ENCODE peak calls at places on chromosome 2, in five cellular contexts. S is ovary, B is A549, E is MM.1S, N is pancreas. R is an unnamed sample. For H3K4me1, the result is how much of the 10 kb centered on the place peaks cover.

GRCh38 chr2:174606336-174606735 is 8.7 kb upstream of the WIPF1 start:
- DNase-seq in B (peak), S (no peak), N (no peak), E (no peak), R (no peak)

GRCh38 chr2:150156940-150157339 is 330.5 kb downstream of the RND3 start:
- DNase-seq in B (no peak), E (no peak), N (no peak), S (no peak), R (no peak)

GRCh38 chr2:97728091-97728596 is 14.8 kb downstream of the ZAP70 start:
- DNase-seq in N (no peak), E (no peak), S (no peak), B (no peak), R (no peak)

GRCh38 chr2:239075918-239076727 is 228.2 kb downstream of the TWIST2 start:
- DNase-seq in E (no peak), S (no peak), B (no peak), N (peak), R (no peak)

GRCh38 chr2:41870948-41871522 is 176.8 kb upstream of the PKDCC start:
- DNase-seq in S (no peak), B (no peak), E (no peak), N (no peak), R (no peak)

GRCh38 chr2:60710707-60711106 is 45.4 kb upstream of the PAPOLG start:
- DNase-seq in N (no peak), S (no peak), E (no peak), B (no peak), R (peak)

GRCh38 chr2:187544371-187545080 is 9.7 kb downstream of the TFPI start:
- DNase-seq in B (no peak), E (no peak), S (peak), N (no peak), R (no peak)

GRCh38 chr2:85754313-85755095 is 713 bp downstream of the ATOH8 start:
- DNase-seq in B (no peak), S (peak), E (peak), N (peak), R (peak)

GRCh38 chr2:222903234-222904220 is 42.7 kb downstream of the ACSL3 start:
- DNase-seq in S (no peak), N (no peak), E (peak), B (peak), R (peak)

GRCh38 chr2:6909431-6910385 is 7.5 kb upstream of the RNF144A start:
- DNase-seq in E (peak), S (no peak), N (no peak), B (no peak), R (no peak)

GRCh38 chr2:199705538-199705937 is 145.5 kb downstream of the FTCDNL1 start:
- DNase-seq in N (no peak), B (no peak), S (no peak), E (no peak), R (no peak)

GRCh38 chr2:171387052-171387451 is 46.7 kb downstream of the METTL8 start:
- DNase-seq in N (no peak), E (no peak), S (no peak), B (no peak), R (no peak)

GRCh38 chr2:229650886-229651285 is 63.5 kb downstream of the DNER start:
- DNase-seq in E (no peak), B (no peak), N (no peak), S (no peak), R (no peak)

GRCh38 chr2:58928942-58929341 is 687.8 kb upstream of the FANCL start:
- DNase-seq in B (no peak), S (no peak), N (no peak), E (no peak), R (no peak)

GRCh38 chr2:36357506-36358316 is 2.1 kb downstream of the CRIM1 start:
- DNase-seq in S (peak), N (no peak), B (peak), E (no peak), R (peak)

GRCh38 chr2:183927367-183928355 is 670.7 kb upstream of the ZNF804A start:
- DNase-seq in E (no peak), B (no peak), N (no peak), S (peak), R (no peak)
- H3K4me3 ChIP-seq in E (no peak), B (no peak), N (no peak), S (no peak), R (no peak)

GRCh38 chr2:219205981-219206441 is 571 bp upstream of the ZFAND2B start:
- DNase-seq in B (no peak), S (no peak), N (no peak), E (no peak), R (no peak)
- H3K4me1 ChIP-seq in B (under half), S (under half), N (under half), E (under half), R (under half)

DNA sequence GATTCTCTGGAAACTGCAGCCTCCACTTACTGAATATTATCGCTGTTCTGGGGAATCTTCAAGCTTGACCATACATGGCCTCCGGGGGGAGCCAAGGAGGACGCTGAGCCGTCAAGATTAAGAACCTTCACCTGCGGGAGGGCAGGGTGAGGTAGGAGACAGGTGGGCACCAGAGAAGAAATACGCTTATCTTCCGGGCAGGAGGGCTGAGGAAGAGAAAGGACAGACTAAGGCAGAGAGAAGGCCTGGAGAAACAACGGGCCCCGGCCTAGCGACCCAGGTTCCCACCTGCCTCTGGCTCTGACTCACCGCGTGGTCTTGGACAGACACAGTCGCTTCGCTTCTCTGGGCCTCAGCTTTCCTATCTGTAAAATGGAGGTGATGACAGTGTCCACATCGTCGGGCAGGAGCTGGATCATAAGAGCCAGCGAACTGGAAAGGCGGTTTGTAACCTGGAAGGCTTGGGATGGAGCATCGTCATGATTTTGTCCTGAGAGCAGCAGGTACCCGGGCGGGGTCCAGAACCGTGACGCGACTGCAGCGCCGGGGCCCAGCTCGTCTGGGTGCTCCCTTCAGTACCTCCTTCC is 659 bp downstream of the ZNF142 start:
- DNase-seq in S (no peak), N (no peak), E (peak), B (peak), R (no peak)
- TF ChIP-seq CTCF in S (no peak), N (no peak), E (peak), B (peak), R (peak)

DNA sequence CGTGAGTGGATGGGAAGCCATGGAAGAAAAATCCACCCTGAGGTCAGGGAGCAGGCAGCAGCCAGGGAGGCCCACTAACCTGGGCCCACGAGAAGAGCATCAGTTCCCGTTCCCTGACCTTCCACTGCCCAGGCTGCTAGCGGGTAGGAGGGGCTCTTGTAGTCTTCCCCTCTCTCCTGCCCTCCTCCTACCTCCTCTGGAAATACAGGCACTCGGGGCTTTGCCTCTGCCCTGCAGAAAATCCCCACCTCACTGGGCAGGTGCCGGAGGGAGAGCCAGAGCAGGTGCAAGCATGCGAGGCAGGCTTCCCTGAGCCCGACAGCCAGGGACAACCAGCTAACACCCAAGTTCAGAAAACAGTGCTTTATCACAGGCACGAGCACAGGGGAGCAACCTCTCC is 15.1 kb downstream of the GYPC start:
- DNase-seq in E (no peak), B (no peak), N (no peak), S (no peak), R (no peak)
- H3K4me3 ChIP-seq in E (no peak), B (no peak), N (no peak), S (no peak), R (no peak)

GRCh38 chr2:215680605-215681598 is 245.0 kb upstream of the FN1 start:
- DNase-seq in B (no peak), E (peak), S (no peak), N (no peak), R (peak)
- H3K4me1 ChIP-seq in B (under half), E (under half), S (under half), N (under half), R (under half)

GRCh38 chr2:165239230-165239629 is at the start of gene SCN2A:
- DNase-seq in B (no peak), E (peak), S (no peak), N (no peak), R (no peak)
- TF ChIP-seq CTCF in B (peak), E (peak), S (no peak), N (peak), R (peak)

GRCh38 chr2:27078267-27079194 is at the start of gene EMILIN1:
- DNase-seq in N (peak), S (peak), E (no peak), B (no peak), R (peak)
- H3K4me3 ChIP-seq in N (peak), S (peak), E (peak), B (no peak), R (peak)

GRCh38 chr2:157785866-157786662 is 90.1 kb downstream of the ACVR1 start:
- DNase-seq in B (no peak), E (no peak), N (no peak), S (no peak), R (no peak)

GRCh38 chr2:157787364-157787938 is 88.7 kb downstream of the ACVR1 start:
- DNase-seq in B (no peak), S (no peak), E (no peak), N (no peak), R (no peak)

GRCh38 chr2:157788201-157788600 is 87.9 kb downstream of the ACVR1 start:
- DNase-seq in E (no peak), N (no peak), S (no peak), B (no peak), R (no peak)

GRCh38 chr2:157785200-157785599 is 90.9 kb downstream of the ACVR1 start:
- DNase-seq in N (no peak), S (no peak), E (no peak), B (no peak), R (no peak)

DNA sequence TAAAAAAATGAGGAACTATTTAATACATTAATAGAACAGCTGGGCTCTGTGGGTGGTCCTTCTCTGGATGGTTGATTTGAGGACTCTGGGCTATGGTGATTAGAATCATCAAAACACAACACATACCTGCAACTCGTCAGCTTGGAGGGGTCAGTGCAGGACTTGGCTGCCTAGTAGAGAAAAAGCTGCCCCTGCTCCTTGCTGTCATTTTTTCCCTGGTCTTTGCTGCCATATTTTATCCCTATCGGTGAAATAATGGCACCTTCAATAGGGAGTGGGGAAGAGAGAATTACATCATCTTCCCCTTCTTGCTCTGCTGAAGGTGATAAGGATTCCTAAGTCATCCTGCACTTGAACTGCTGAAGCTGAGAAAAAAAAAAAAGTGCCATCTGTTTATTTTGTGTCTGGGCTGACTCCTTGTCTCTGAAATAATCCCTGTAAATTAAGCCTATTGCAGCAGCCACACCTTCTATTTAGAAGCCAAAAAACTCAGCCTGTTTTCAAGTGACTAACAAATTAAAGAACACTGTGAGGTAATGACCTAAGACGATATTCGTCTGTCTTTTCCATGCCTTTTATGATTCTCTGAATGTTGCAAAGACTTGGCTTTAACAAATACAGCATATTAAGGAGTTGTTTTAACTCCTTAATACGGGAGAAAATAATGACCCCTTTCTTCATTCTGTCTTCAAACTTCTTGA is 89.3 kb downstream of the ACVR1 start:
- DNase-seq in S (no peak), E (no peak), B (no peak), N (no peak), R (no peak)
- H3K4me1 ChIP-seq in S (under half), E (under half), B (half or more), N (half or more), R (under half)